ENCODE peak calls at places on chromosome 22, in six cellular contexts. K is thoracic aorta; A is AG20443; Y is T-helper 1 cell; P is GM18507; D is stimulated activated CD4-positive, alpha-beta T cell treated with anti-CD3 and anti-CD28 coated beads, TNF-alpha, amount 100 ng/mL, for 24 hours. R is an unnamed sample.

GRCh38 chr22:41352058-41352457 is 29.7 kb upstream of the TEF start:
- DNase-seq in K (no peak), A (peak), Y (no peak), P (no peak), D (no peak), R (no peak)

GRCh38 chr22:45678961-45679912 is 7.6 kb downstream of the ATXN10 start:
- DNase-seq in K (no peak), A (peak), Y (no peak), P (no peak), D (no peak), R (no peak)

GRCh38 chr22:20887375-20887774 is 28.6 kb downstream of the SNAP29 start:
- DNase-seq in K (no peak), A (no peak), Y (no peak), P (no peak), D (no peak), R (no peak)

GRCh38 chr22:25630446-25630845 is 66.0 kb downstream of the GRK3 start:
- DNase-seq in K (no peak), A (peak), Y (no peak), P (no peak), D (no peak), R (no peak)

GRCh38 chr22:48423481-48423901 is 1404.2 kb downstream of the BRD1 start:
- DNase-seq in K (no peak), A (peak), Y (no peak), P (no peak), D (no peak), R (no peak)

GRCh38 chr22:17912942-17913704 is 111.2 kb downstream of the MICAL3 start:
- DNase-seq in K (no peak), A (no peak), Y (no peak), P (no peak), D (no peak), R (no peak)

GRCh38 chr22:23781533-23781932 is 5.2 kb upstream of the SMARCB1 start:
- DNase-seq in K (no peak), A (peak), Y (no peak), P (no peak), D (no peak), R (no peak)

GRCh38 chr22:44575344-44576268 is 77.6 kb upstream of the RTL6 start:
- DNase-seq in K (no peak), A (no peak), Y (no peak), P (no peak), D (no peak), R (no peak)

GRCh38 chr22:37631448-37632173 is 7.9 kb upstream of the SH3BP1 start:
- DNase-seq in K (no peak), A (no peak), Y (no peak), P (no peak), D (no peak), R (no peak)

GRCh38 chr22:23984430-23984829 is 4.5 kb downstream of the GSTT2 start:
- DNase-seq in K (no peak), A (peak), Y (no peak), P (no peak), D (no peak), R (peak)

GRCh38 chr22:36541831-36542391 is 12.9 kb upstream of the EIF3D start:
- DNase-seq in K (no peak), A (peak), Y (no peak), P (no peak), D (no peak), R (no peak)

GRCh38 chr22:48892571-48893287 is 934.9 kb downstream of the BRD1 start:
- DNase-seq in K (no peak), A (no peak), Y (no peak), P (no peak), D (no peak), R (no peak)

GRCh38 chr22:18966748-18967147 is 30.7 kb upstream of the PRODH start:
- DNase-seq in K (no peak), A (no peak), Y (no peak), P (no peak), D (no peak), R (no peak)

GRCh38 chr22:42604403-42604802 is 10.3 kb downstream of the POLDIP3 start:
- DNase-seq in K (no peak), A (peak), Y (no peak), P (no peak), D (no peak), R (no peak)